ENCODE peak calls at places on chromosomes 16 and 17, in seven cellular contexts. One of them, this sample, is unnamed.
A peak's percentile ranks its signal among the peaks of the same experiment; 100 is the strongest.

GRCh38 chr16:85306071-85306792 is 194.0 kb upstream of the CIBAR2 start:
- DNase-seq in HCT116: peak; percentile 65
- DNase-seq in SK-N-SH: no peak
- DNase-seq in HepG2: peak; percentile 84
- DNase-seq in H1: no peak
- DNase-seq in K562: peak; percentile 85
- DNase-seq in GM12878: peak; percentile 30
- DNase-seq in this sample: peak; percentile 100

GRCh38 chr17:30956764-30957374 is 14.0 kb upstream of the RNF135 start:
- DNase-seq in HCT116: no peak
- DNase-seq in SK-N-SH: no peak
- DNase-seq in HepG2: no peak
- DNase-seq in H1: no peak
- DNase-seq in K562: no peak
- DNase-seq in GM12878: no peak
- DNase-seq in this sample: no peak

GRCh38 chr17:81577278-81578000 is 25.3 kb upstream of the FAAP100 start:
- DNase-seq in HCT116: no peak
- DNase-seq in SK-N-SH: no peak
- DNase-seq in HepG2: peak; percentile 73
- DNase-seq in H1: no peak
- DNase-seq in K562: no peak
- DNase-seq in GM12878: no peak
- DNase-seq in this sample: no peak

GRCh38 chr17:75842411-75842810 is 1.8 kb downstream of the UNC13D start:
- DNase-seq in HCT116: no peak
- DNase-seq in SK-N-SH: no peak
- DNase-seq in HepG2: no peak
- DNase-seq in H1: no peak
- DNase-seq in K562: no peak
- DNase-seq in GM12878: no peak
- DNase-seq in this sample: no peak

GRCh38 chr16:57277586-57277985 is 6.9 kb downstream of the PLLP start:
- DNase-seq in HCT116: peak; percentile 28
- DNase-seq in SK-N-SH: no peak
- DNase-seq in HepG2: no peak
- DNase-seq in H1: no peak
- DNase-seq in K562: no peak
- DNase-seq in GM12878: no peak
- DNase-seq in this sample: no peak

GRCh38 chr17:82358467-82359350 is at the start of gene TEX19:
- DNase-seq in HCT116: no peak
- DNase-seq in SK-N-SH: peak; percentile 72
- DNase-seq in HepG2: no peak
- DNase-seq in H1: no peak
- DNase-seq in K562: peak; percentile 60
- DNase-seq in GM12878: no peak
- DNase-seq in this sample: peak; percentile 72

GRCh38 chr17:81512984-81513668 is 527 bp upstream of the ACTG1 start:
- DNase-seq in HCT116: no peak
- DNase-seq in SK-N-SH: no peak
- DNase-seq in HepG2: peak; percentile 80
- DNase-seq in H1: no peak
- DNase-seq in K562: peak; percentile 63
- DNase-seq in GM12878: no peak
- DNase-seq in this sample: peak; percentile 65

GRCh38 chr16:72425571-72426341 is 253.8 kb upstream of the PMFBP1 start:
- DNase-seq in HCT116: no peak
- DNase-seq in SK-N-SH: no peak
- DNase-seq in HepG2: no peak
- DNase-seq in H1: no peak
- DNase-seq in K562: no peak
- DNase-seq in GM12878: no peak
- DNase-seq in this sample: no peak

GRCh38 chr16:4660454-4661007 is 32.8 kb upstream of the NUDT16L1 start:
- DNase-seq in HCT116: no peak
- DNase-seq in SK-N-SH: peak; percentile 50
- DNase-seq in HepG2: peak; percentile 84
- DNase-seq in H1: no peak
- DNase-seq in K562: no peak
- DNase-seq in GM12878: no peak
- DNase-seq in this sample: no peak

GRCh38 chr16:69916445-69916844 is 34.7 kb upstream of the CLEC18A start:
- DNase-seq in HCT116: no peak
- DNase-seq in SK-N-SH: no peak
- DNase-seq in HepG2: no peak
- DNase-seq in H1: no peak
- DNase-seq in K562: no peak
- DNase-seq in GM12878: no peak
- DNase-seq in this sample: no peak

GRCh38 chr17:57894848-57895247 is 45.0 kb upstream of the MRPS23 start:
- DNase-seq in HCT116: no peak
- DNase-seq in SK-N-SH: no peak
- DNase-seq in HepG2: no peak
- DNase-seq in H1: no peak
- DNase-seq in K562: no peak
- DNase-seq in GM12878: no peak
- DNase-seq in this sample: no peak

GRCh38 chr17:57890857-57891232 is 41.0 kb upstream of the MRPS23 start:
- DNase-seq in HCT116: no peak
- DNase-seq in SK-N-SH: no peak
- DNase-seq in HepG2: no peak
- DNase-seq in H1: no peak
- DNase-seq in K562: no peak
- DNase-seq in GM12878: no peak
- DNase-seq in this sample: peak; percentile 56

GRCh38 chr17:57892146-57892819 is 42.4 kb upstream of the MRPS23 start:
- DNase-seq in HCT116: peak; percentile 81
- DNase-seq in SK-N-SH: peak; percentile 92
- DNase-seq in HepG2: peak; percentile 84
- DNase-seq in H1: no peak
- DNase-seq in K562: peak; percentile 83
- DNase-seq in GM12878: no peak
- DNase-seq in this sample: peak; percentile 86

GRCh38 chr17:57895382-57896060 is 45.7 kb upstream of the MRPS23 start:
- DNase-seq in HCT116: no peak
- DNase-seq in SK-N-SH: no peak
- DNase-seq in HepG2: no peak
- DNase-seq in H1: no peak
- DNase-seq in K562: no peak
- DNase-seq in GM12878: no peak
- DNase-seq in this sample: no peak

DNA sequence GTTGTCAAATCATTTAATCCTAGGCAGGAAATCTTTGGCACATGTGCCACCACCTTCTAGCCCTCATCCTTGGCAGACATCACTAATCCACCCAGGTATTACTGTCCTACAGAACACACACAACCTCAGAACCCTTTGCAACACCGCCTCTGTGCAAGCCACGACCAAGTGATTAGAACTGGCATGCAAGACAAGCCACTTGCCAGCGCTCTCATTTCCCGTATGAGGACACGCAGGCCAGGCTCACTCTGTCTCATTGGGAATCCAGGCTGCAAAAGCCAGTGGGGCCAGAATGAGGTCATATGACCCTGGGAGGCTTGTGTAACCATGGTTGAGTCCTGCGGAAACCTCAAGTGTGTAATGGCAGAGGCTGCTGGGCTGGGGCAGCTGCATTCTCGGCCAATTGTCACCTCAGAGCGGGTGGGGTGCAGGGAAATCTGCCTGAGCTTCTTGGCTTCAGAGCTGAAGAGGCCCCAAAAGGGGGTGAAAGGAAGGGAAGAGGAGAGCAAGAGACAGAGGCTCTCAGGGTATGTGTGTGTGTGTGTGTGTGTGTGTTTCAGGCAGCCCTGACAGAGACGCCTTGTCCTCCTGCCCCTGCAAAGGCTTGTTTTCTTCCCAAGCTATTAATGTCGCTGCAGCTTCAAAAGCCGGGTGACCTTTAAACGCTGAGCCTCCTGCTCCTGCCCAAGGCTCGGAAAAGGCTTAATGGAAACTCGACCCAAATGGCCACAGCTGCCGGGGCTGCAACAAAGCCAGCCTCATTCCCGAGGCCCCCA is 43.2 kb upstream of the MRPS23 start:
- DNase-seq in HCT116: peak; percentile 75
- DNase-seq in SK-N-SH: no peak
- DNase-seq in HepG2: peak; percentile 97
- DNase-seq in H1: no peak
- DNase-seq in K562: no peak
- DNase-seq in GM12878: no peak
- DNase-seq in this sample: peak; percentile 100
- TF ChIP-seq JUND in HCT116: no peak
- TF ChIP-seq JUND in SK-N-SH: no peak
- TF ChIP-seq JUND in HepG2: peak; percentile 60
- TF ChIP-seq JUND in H1: no peak
- TF ChIP-seq JUND in K562: no peak
- TF ChIP-seq JUND in GM12878: no peak
- TF ChIP-seq JUND in this sample: peak; percentile 68

GRCh38 chr17:9887521-9887920 is 17.6 kb downstream of the RCVRN start:
- DNase-seq in HCT116: no peak
- DNase-seq in SK-N-SH: no peak
- DNase-seq in HepG2: no peak
- DNase-seq in H1: no peak
- DNase-seq in K562: no peak
- DNase-seq in GM12878: no peak
- DNase-seq in this sample: no peak

GRCh38 chr17:9883451-9883850 is 21.6 kb downstream of the RCVRN start:
- DNase-seq in HCT116: no peak
- DNase-seq in SK-N-SH: no peak
- DNase-seq in HepG2: no peak
- DNase-seq in H1: no peak
- DNase-seq in K562: no peak
- DNase-seq in GM12878: no peak
- DNase-seq in this sample: no peak

GRCh38 chr17:9880582-9880999 is 24.5 kb downstream of the RCVRN start:
- DNase-seq in HCT116: peak; percentile 7
- DNase-seq in SK-N-SH: no peak
- DNase-seq in HepG2: no peak
- DNase-seq in H1: no peak
- DNase-seq in K562: no peak
- DNase-seq in GM12878: peak; percentile 1
- DNase-seq in this sample: no peak

GRCh38 chr17:9890124-9890523 is 14.9 kb downstream of the RCVRN start:
- DNase-seq in HCT116: peak; percentile 43
- DNase-seq in SK-N-SH: peak; percentile 35
- DNase-seq in HepG2: peak; percentile 6
- DNase-seq in H1: peak; percentile 50
- DNase-seq in K562: peak; percentile 54
- DNase-seq in GM12878: no peak
- DNase-seq in this sample: no peak

GRCh38 chr17:9886141-9886930 is 18.7 kb downstream of the RCVRN start:
- DNase-seq in HCT116: no peak
- DNase-seq in SK-N-SH: no peak
- DNase-seq in HepG2: no peak
- DNase-seq in H1: no peak
- DNase-seq in K562: no peak
- DNase-seq in GM12878: no peak
- DNase-seq in this sample: no peak
- TF ChIP-seq JUND in HCT116: no peak
- TF ChIP-seq JUND in SK-N-SH: no peak
- TF ChIP-seq JUND in HepG2: no peak
- TF ChIP-seq JUND in H1: no peak
- TF ChIP-seq JUND in K562: no peak
- TF ChIP-seq JUND in GM12878: no peak
- TF ChIP-seq JUND in this sample: no peak

GRCh38 chr17:5619088-5619740 is 34.9 kb upstream of the NLRP1 start:
- DNase-seq in HCT116: no peak
- DNase-seq in SK-N-SH: no peak
- DNase-seq in HepG2: no peak
- DNase-seq in H1: no peak
- DNase-seq in K562: peak; percentile 81
- DNase-seq in GM12878: peak; percentile 37
- DNase-seq in this sample: no peak
- TF ChIP-seq JUND in HCT116: no peak
- TF ChIP-seq JUND in SK-N-SH: no peak
- TF ChIP-seq JUND in HepG2: no peak
- TF ChIP-seq JUND in H1: no peak
- TF ChIP-seq JUND in K562: no peak
- TF ChIP-seq JUND in GM12878: no peak
- TF ChIP-seq JUND in this sample: no peak

GRCh38 chr17:64178011-64178825 is 48.3 kb upstream of the ERN1 start:
- DNase-seq in HCT116: no peak
- DNase-seq in SK-N-SH: peak; percentile 71
- DNase-seq in HepG2: peak; percentile 90
- DNase-seq in H1: no peak
- DNase-seq in K562: no peak
- DNase-seq in GM12878: no peak
- DNase-seq in this sample: no peak
- TF ChIP-seq JUND in HCT116: no peak
- TF ChIP-seq JUND in SK-N-SH: no peak
- TF ChIP-seq JUND in HepG2: no peak
- TF ChIP-seq JUND in H1: no peak
- TF ChIP-seq JUND in K562: no peak
- TF ChIP-seq JUND in GM12878: no peak
- TF ChIP-seq JUND in this sample: no peak